ENCODE peak calls at places on chromosomes 12 and 14, in ten cellular contexts. T, J, L, B, D, W, G, K, I and S are unnamed samples.
A peak's percentile ranks its signal among the peaks of the same experiment; 100 is the strongest.

GRCh38 chr14:49033131-49033530 is 553.0 kb downstream of the RPS29 start:
- ATAC-seq in T (no peak), J (no peak), L (no peak), B (no peak), D (no peak), W (no peak), G (no peak), K (no peak), I (no peak), S (no peak)

GRCh38 chr14:75310295-75311059 is 31.8 kb downstream of the FOS start:
- ATAC-seq in T (no peak), J (no peak), L (no peak), B (peak; percentile 80), D (no peak), W (peak; percentile 95), G (peak; percentile 45), K (peak; percentile 88), I (peak; percentile 88), S (no peak)

GRCh38 chr12:59652098-59652497 is 56.3 kb downstream of the SLC16A7 start:
- ATAC-seq in T (no peak), J (no peak), L (no peak), B (no peak), D (no peak), W (no peak), G (no peak), K (no peak), I (peak; percentile 57), S (no peak)

GRCh38 chr14:102584871-102585869 is 7.3 kb upstream of the RCOR1 start:
- ATAC-seq in T (no peak), J (no peak), L (peak; percentile 81), B (peak; percentile 51), D (no peak), W (peak; percentile 20), G (no peak), K (no peak), I (no peak), S (peak; percentile 21)

GRCh38 chr14:102605026-102605425 is 12.6 kb downstream of the RCOR1 start:
- ATAC-seq in T (no peak), J (no peak), L (no peak), B (peak; percentile 63), D (no peak), W (no peak), G (no peak), K (no peak), I (peak; percentile 56), S (no peak)

GRCh38 chr14:89344871-89345270 is 72.2 kb downstream of the FOXN3 start:
- ATAC-seq in T (no peak), J (no peak), L (no peak), B (peak; percentile 33), D (no peak), W (no peak), G (no peak), K (no peak), I (no peak), S (no peak)

GRCh38 chr14:21300892-21301291 is 21.0 kb downstream of the RPGRIP1 start:
- ATAC-seq in T (peak; percentile 68), J (peak; percentile 35), L (peak; percentile 52), B (peak; percentile 55), D (peak; percentile 70), W (peak; percentile 62), G (no peak), K (peak; percentile 61), I (no peak), S (peak; percentile 61)

GRCh38 chr14:73240816-73241480 is 3.6 kb downstream of the PAPLN start:
- ATAC-seq in T (no peak), J (no peak), L (no peak), B (peak; percentile 48), D (no peak), W (no peak), G (no peak), K (peak; percentile 3), I (no peak), S (no peak)

GRCh38 chr12:117919479-117919878 is 49.3 kb downstream of the KSR2 start:
- ATAC-seq in T (no peak), J (peak; percentile 67), L (no peak), B (no peak), D (no peak), W (no peak), G (no peak), K (no peak), I (no peak), S (no peak)

GRCh38 chr12:120865094-120865493 is 39.1 kb downstream of the SPPL3 start:
- ATAC-seq in T (no peak), J (peak; percentile 83), L (no peak), B (no peak), D (peak; percentile 78), W (no peak), G (no peak), K (no peak), I (no peak), S (no peak)

GRCh38 chr14:80764921-80765507 is 176.5 kb downstream of the CEP128 start:
- ATAC-seq in T (no peak), J (no peak), L (no peak), B (no peak), D (no peak), W (no peak), G (no peak), K (no peak), I (no peak), S (no peak)

GRCh38 chr12:29681996-29682534 is 101.7 kb downstream of the TMTC1 start:
- ATAC-seq in T (no peak), J (no peak), L (no peak), B (no peak), D (no peak), W (no peak), G (no peak), K (no peak), I (no peak), S (no peak)

GRCh38 chr14:66066991-66067788 is 419.0 kb upstream of the CCDC196 start:
- ATAC-seq in T (no peak), J (no peak), L (no peak), B (no peak), D (no peak), W (peak; percentile 69), G (no peak), K (no peak), I (no peak), S (no peak)

GRCh38 chr14:77256694-77257093 is 14.3 kb downstream of the NGB start:
- ATAC-seq in T (no peak), J (no peak), L (no peak), B (no peak), D (no peak), W (no peak), G (no peak), K (no peak), I (no peak), S (no peak)

GRCh38 chr14:90424075-90424474 is 27.2 kb downstream of the CALM1 start:
- ATAC-seq in T (no peak), J (no peak), L (no peak), B (no peak), D (no peak), W (no peak), G (no peak), K (no peak), I (no peak), S (no peak)

GRCh38 chr14:22163051-22163450 is 426.0 kb downstream of the DAD1 start:
- ATAC-seq in T (no peak), J (no peak), L (peak; percentile 72), B (no peak), D (no peak), W (no peak), G (no peak), K (no peak), I (no peak), S (no peak)

GRCh38 chr12:112705037-112705632 is 86.4 kb upstream of the RPH3A start:
- ATAC-seq in T (no peak), J (no peak), L (no peak), B (no peak), D (no peak), W (no peak), G (peak; percentile 54), K (no peak), I (no peak), S (no peak)

GRCh38 chr12:1527789-1528188 is 66.6 kb downstream of the FBXL14 start:
- ATAC-seq in T (no peak), J (no peak), L (no peak), B (no peak), D (no peak), W (no peak), G (no peak), K (no peak), I (no peak), S (no peak)

GRCh38 chr12:622420-622819 is 40.8 kb downstream of the NINJ2 start:
- ATAC-seq in T (peak; percentile 74), J (peak; percentile 86), L (no peak), B (no peak), D (peak; percentile 78), W (no peak), G (no peak), K (peak; percentile 59), I (no peak), S (no peak)